ENCODE peak calls at places on chromosomes 7 and 10, in four cellular contexts. N is Panc1, L is HCT116, K is sigmoid colon. Z is an unnamed sample.

GRCh38 chr7:1717903-1718676 is 48.0 kb downstream of the ELFN1 start:
- DNase-seq in N (no peak), L (no peak), K (no peak), Z (no peak)

GRCh38 chr7:27235387-27236052 is 7.1 kb upstream of the EVX1 start:
- DNase-seq in N (no peak), L (peak; percentile 16), K (peak; percentile 74), Z (peak; percentile 87)

GRCh38 chr7:29360633-29361625 is 166.4 kb downstream of the CHN2 start:
- DNase-seq in N (no peak), L (no peak), K (no peak), Z (no peak)

GRCh38 chr7:140656548-140657515 is 15.9 kb upstream of the ADCK2 start:
- DNase-seq in N (no peak), L (no peak), K (peak; percentile 82), Z (no peak)

GRCh38 chr10:63921932-63922713 is 400.9 kb downstream of the REEP3 start:
- DNase-seq in N (no peak), L (no peak), K (no peak), Z (no peak)

GRCh38 chr10:98212204-98212603 is 55.8 kb downstream of the LOXL4 start:
- DNase-seq in N (no peak), L (no peak), K (no peak), Z (no peak)

GRCh38 chr7:121397832-121398231 is 1.7 kb upstream of the FAM3C start:
- DNase-seq in N (no peak), L (no peak), K (no peak), Z (no peak)

GRCh38 chr10:88194041-88194887 is 330.8 kb downstream of the PTEN start:
- DNase-seq in N (no peak), L (peak; percentile 19), K (no peak), Z (no peak)

GRCh38 chr7:63953181-63953580 is 45.5 kb upstream of the ZNF722 start:
- DNase-seq in N (no peak), L (no peak), K (no peak), Z (no peak)

GRCh38 chr10:78407009-78407711 is 373.5 kb downstream of the RPS24 start:
- DNase-seq in N (peak; percentile 75), L (peak; percentile 90), K (peak; percentile 89), Z (peak; percentile 98)

GRCh38 chr7:116211913-116212596 is 1.7 kb downstream of the TES start:
- DNase-seq in N (no peak), L (no peak), K (no peak), Z (no peak)

GRCh38 chr10:21494221-21495001 is 31.1 kb downstream of the SKIDA1 start:
- DNase-seq in N (no peak), L (no peak), K (peak; percentile 66), Z (peak; percentile 64)

GRCh38 chr7:44465490-44465889 is 25.0 kb downstream of the NUDCD3 start:
- DNase-seq in N (no peak), L (no peak), K (no peak), Z (no peak)

GRCh38 chr10:79186742-79187544 is 118.2 kb downstream of the ZMIZ1 start:
- DNase-seq in N (no peak), L (no peak), K (no peak), Z (no peak)

GRCh38 chr10:131760416-131761166 is 140.2 kb upstream of the PPP2R2D start:
- DNase-seq in N (no peak), L (no peak), K (no peak), Z (peak; percentile 51)

GRCh38 chr10:91598211-91598981 is 34.5 kb downstream of the PPP1R3C start:
- DNase-seq in N (no peak), L (peak; percentile 32), K (no peak), Z (no peak)

GRCh38 chr7:143975617-143976016 is 21.0 kb downstream of the OR2F1 start:
- DNase-seq in N (no peak), L (peak; percentile 29), K (no peak), Z (peak; percentile 73)

GRCh38 chr7:132100483-132100882 is 475.8 kb downstream of the PLXNA4 start:
- DNase-seq in N (no peak), L (no peak), K (no peak), Z (no peak)
- TF ChIP-seq POLR2AphosphoS5 in N (no peak), L (no peak), K (no peak), Z (no peak)

DNA sequence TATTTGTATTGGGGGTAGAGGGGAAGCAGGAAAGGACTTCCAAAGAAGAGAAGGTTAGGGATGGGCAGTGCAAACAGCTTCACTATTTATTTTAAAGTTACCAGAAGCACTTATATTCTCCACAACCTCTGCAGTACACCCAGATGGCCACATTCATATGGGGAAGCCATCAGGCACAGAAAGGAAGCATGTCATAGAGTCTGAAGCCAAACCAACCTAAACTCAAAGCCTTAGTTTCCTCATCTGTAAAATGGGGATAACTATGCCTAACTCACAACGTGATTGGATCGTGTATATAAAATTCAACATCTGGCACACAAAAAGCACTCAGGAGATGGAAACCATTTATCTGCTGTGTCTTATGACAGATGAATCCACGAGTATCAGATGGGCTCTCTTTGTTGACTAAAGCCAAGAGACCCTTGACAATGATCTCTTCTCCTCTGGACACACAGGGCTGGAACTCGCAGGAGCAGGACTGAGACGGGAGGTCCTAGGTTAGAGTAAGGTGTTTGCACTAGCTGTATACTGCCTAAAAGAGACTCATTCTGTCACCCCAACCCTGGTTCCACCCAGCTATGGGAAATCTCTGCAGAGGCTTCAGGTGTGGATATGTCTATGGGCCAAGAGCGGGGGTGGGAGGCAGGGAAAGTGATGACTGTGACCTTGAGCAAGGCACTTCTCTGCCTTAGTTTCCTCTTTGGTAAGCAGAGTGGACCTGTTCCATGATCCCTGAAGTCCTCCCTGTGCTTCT is 1.8 kb downstream of the KIAA1549 start:
- DNase-seq in N (no peak), L (peak; percentile 10), K (no peak), Z (no peak)
- H3K4me1 ChIP-seq in N (peaks cover 22% of the 10 kb centered on the region), L (peaks cover 7% of the 10 kb centered on the region), K (peaks cover 19% of the 10 kb centered on the region), Z (peaks cover 46% of the 10 kb centered on the region)

DNA sequence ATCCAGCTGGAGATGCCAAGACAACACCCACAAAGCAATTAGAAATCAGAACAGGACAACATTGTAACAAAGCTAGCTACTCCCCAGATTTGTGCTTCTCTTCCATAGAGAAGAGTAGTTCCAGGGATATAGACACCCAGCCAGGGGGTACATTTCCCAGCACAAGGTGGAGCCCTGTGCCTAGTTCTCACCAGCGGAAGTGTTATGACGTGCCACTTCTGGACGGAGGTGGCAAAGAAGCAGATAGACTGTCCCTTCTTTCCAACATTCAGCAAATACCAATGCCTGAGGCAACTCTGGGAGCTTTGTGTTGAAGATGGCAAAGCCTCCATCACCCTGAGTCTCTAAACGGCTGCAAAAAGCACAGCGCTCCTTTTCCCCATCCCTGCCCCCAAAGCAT is 23.4 kb upstream of the GSAP start:
- DNase-seq in N (no peak), L (no peak), K (no peak), Z (peak; percentile 20)
- TF ChIP-seq POLR2AphosphoS5 in N (no peak), L (no peak), K (no peak), Z (no peak)

DNA sequence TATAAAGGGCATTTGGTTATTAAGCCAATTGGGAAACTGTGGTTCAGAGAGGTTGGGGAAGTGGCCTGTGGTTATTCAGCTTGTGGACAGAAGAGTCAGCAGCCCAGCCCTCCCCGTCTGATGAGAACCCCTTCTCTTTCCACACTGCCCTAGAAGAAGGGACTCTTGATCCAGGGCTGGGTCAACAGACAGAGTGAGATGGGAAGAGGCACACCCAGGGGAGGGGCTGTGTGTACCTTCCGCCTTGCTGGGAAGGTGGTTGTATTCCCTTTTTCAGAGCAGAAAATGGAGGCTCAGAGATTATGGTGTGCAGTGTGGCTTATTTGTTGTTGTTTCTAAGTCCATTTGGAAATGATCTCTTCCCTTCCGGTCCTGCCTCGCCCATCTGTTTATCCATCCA is 103.4 kb downstream of the GRK5 start:
- DNase-seq in N (no peak), L (no peak), K (no peak), Z (no peak)
- H3K4me1 ChIP-seq in N (peaks cover 61% of the 10 kb centered on the region), L (peaks cover 37% of the 10 kb centered on the region), K (peaks cover 85% of the 10 kb centered on the region), Z (no peaks in the 10 kb centered on the region)